ENCODE peak calls at places on chromosome 4, in eight cellular contexts. Y is GM23338, S is GM23248, W is OCI-LY7, M is HCT116, R is SK-N-SH, I is hepatocyte, V is MM.1S. E is an unnamed sample.

GRCh38 chr4:124144302-124144701 is 568.2 kb downstream of the ANKRD50 start:
- DNase-seq in I (no peak), Y (no peak), M (no peak), S (peak; percentile 7), W (no peak), R (no peak), V (no peak), E (no peak)

GRCh38 chr4:183905081-183905592 is at the start of gene STOX2:
- DNase-seq in M (no peak), Y (peak; percentile 86), R (peak; percentile 93), W (no peak), S (peak; percentile 38), V (no peak), I (peak; percentile 79), E (peak; percentile 92)

GRCh38 chr4:113086172-113086695 is 36.8 kb downstream of the ANK2 start:
- DNase-seq in Y (no peak), S (no peak), I (no peak), M (no peak), R (no peak), V (no peak), W (no peak), E (no peak)

GRCh38 chr4:159390648-159391047 is 287.8 kb downstream of the RAPGEF2 start:
- DNase-seq in R (no peak), M (peak; percentile 63), W (no peak), V (no peak), Y (no peak), S (peak; percentile 80), I (peak; percentile 84), E (no peak)

GRCh38 chr4:38861791-38862190 is 5.2 kb upstream of the TLR6 start:
- DNase-seq in W (no peak), Y (no peak), R (no peak), M (no peak), S (no peak), V (no peak), I (no peak), E (no peak)

GRCh38 chr4:2301221-2301642 is 39.3 kb upstream of the MXD4 start:
- DNase-seq in S (no peak), Y (no peak), W (no peak), M (no peak), I (no peak), R (no peak), V (no peak), E (no peak)

GRCh38 chr4:140343303-140343702 is 30.1 kb upstream of the SCOC start:
- DNase-seq in I (peak; percentile 85), M (peak; percentile 31), W (no peak), Y (no peak), R (no peak), V (no peak), S (no peak), E (no peak)

GRCh38 chr4:182126567-182126966 is 116.6 kb upstream of the TENM3 start:
- DNase-seq in W (no peak), R (no peak), S (no peak), M (no peak), Y (no peak), V (no peak), I (no peak), E (no peak)

GRCh38 chr4:148225639-148226038 is 216.6 kb downstream of the NR3C2 start:
- DNase-seq in M (no peak), R (no peak), W (no peak), Y (no peak), S (peak; percentile 20), V (no peak), I (no peak), E (no peak)

GRCh38 chr4:58303456-58303855 is 1193.3 kb upstream of the IGFBP7 start:
- DNase-seq in S (no peak), V (no peak), Y (no peak), W (no peak), I (no peak), R (no peak), M (no peak), E (no peak)

GRCh38 chr4:85940131-85940530 is 419.7 kb downstream of the MAPK10 start:
- DNase-seq in M (no peak), S (peak; percentile 18), V (no peak), Y (no peak), I (no peak), W (no peak), R (no peak), E (no peak)

GRCh38 chr4:24824720-24825119 is 29.3 kb downstream of the SOD3 start:
- DNase-seq in W (no peak), Y (no peak), R (no peak), V (no peak), S (no peak), M (no peak), I (no peak), E (no peak)

GRCh38 chr4:8849266-8850073 is 22.2 kb downstream of the HMX1 start:
- DNase-seq in M (no peak), Y (no peak), R (peak; percentile 13), S (no peak), I (no peak), V (no peak), W (no peak), E (no peak)

GRCh38 chr4:94826206-94826605 is 68.5 kb downstream of the BMPR1B start:
- DNase-seq in I (no peak), V (no peak), M (no peak), R (no peak), S (no peak), Y (no peak), W (no peak), E (no peak)

GRCh38 chr4:133513891-133514290 is 364.8 kb downstream of the PCDH10 start:
- DNase-seq in Y (no peak), R (no peak), V (no peak), M (no peak), W (no peak), S (no peak), I (no peak), E (no peak)

GRCh38 chr4:144283496-144283895 is 143.0 kb upstream of the GYPA start:
- DNase-seq in I (no peak), S (no peak), M (no peak), W (no peak), V (no peak), Y (no peak), R (no peak), E (no peak)

GRCh38 chr4:142112451-142112850 is 476.1 kb downstream of the IL15 start:
- DNase-seq in R (no peak), I (no peak), S (peak; percentile 42), V (no peak), M (no peak), W (no peak), Y (no peak), E (no peak)

GRCh38 chr4:144449623-144450022 is 196.3 kb upstream of the HHIP start:
- DNase-seq in R (no peak), I (peak; percentile 61), V (no peak), W (no peak), Y (no peak), S (peak; percentile 44), M (no peak), E (no peak)

GRCh38 chr4:40710484-40711269 is 39.1 kb upstream of the NSUN7 start:
- DNase-seq in M (no peak), I (no peak), S (no peak), V (no peak), Y (no peak), W (no peak), R (no peak), E (no peak)

GRCh38 chr4:48347282-48347921 is 6.1 kb downstream of the SLAIN2 start:
- DNase-seq in I (no peak), W (no peak), M (no peak), Y (no peak), R (no peak), S (no peak), V (no peak), E (no peak)

GRCh38 chr4:82372502-82372873 is 1.3 kb downstream of the HNRNPD start:
- DNase-seq in V (peak; percentile 65), I (peak; percentile 63), R (peak; percentile 37), Y (peak; percentile 62), S (peak; percentile 58), W (peak; percentile 63), M (no peak), E (peak; percentile 38)
- H4K20me1 ChIP-seq in V (peaks cover 49% of the 10 kb centered on the region), I (peaks cover 59% of the 10 kb centered on the region), R (peaks cover 62% of the 10 kb centered on the region), Y (peaks cover 48% of the 10 kb centered on the region), S (peaks cover 43% of the 10 kb centered on the region), W (peaks cover 54% of the 10 kb centered on the region), M (peaks cover 49% of the 10 kb centered on the region), E (peaks cover 58% of the 10 kb centered on the region)

DNA sequence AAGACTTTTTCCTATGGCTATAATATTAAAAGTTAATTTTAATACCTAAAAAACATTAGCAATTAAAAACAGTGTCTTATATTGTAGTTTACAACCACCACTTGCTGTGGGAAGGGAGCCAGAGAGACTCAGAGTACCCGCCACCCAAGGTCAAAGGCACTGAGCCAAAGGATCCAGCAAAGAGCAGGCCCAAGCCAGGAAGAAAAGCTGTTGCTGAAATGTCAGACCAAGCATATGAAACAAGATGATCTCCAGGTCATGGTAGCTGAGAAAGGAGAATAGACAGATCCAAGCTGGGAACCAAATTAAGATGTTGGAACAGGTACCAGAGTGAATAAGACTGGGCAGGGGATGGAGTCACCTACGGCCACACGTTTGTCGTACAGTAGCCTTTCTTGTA is 18.8 kb upstream of the ATOH1 start:
- DNase-seq in W (no peak), I (no peak), S (no peak), Y (no peak), R (no peak), V (no peak), M (no peak), E (no peak)
- TF ChIP-seq EZH2phosphoT487 in W (no peak), I (no peak), S (no peak), Y (no peak), R (no peak), V (no peak), M (no peak), E (no peak)

DNA sequence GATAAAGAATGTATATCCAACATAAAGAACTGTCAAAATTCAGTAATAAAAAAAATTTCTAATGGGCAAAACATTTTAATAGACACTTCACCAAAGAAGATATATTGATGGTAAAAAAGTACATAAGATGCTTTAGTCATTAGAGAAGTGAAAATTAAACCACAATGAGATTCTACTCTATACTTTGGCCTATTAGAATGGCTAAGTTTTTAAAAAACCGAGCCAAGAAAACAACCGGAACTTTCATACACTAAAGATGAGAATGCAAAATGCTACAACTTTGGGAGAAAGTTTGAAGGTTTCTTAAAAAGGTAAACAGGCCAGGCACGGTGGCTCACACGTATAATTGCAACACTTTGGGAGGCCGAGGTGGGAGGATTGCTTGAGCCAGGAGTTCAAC is 20.8 kb downstream of the CNOT6L start:
- DNase-seq in S (no peak), Y (no peak), I (no peak), M (no peak), R (no peak), V (no peak), W (no peak), E (no peak)
- H4K20me1 ChIP-seq in S (peaks cover 4% of the 10 kb centered on the region), Y (no peaks in the 10 kb centered on the region), I (peaks cover 20% of the 10 kb centered on the region), M (no peaks in the 10 kb centered on the region), R (peaks cover under 1% of the 10 kb centered on the region), V (peaks cover 76% of the 10 kb centered on the region), W (peaks cover 21% of the 10 kb centered on the region), E (no peaks in the 10 kb centered on the region)

GRCh38 chr4:37322122-37322521 is 77.6 kb downstream of the NWD2 start:
- DNase-seq in S (no peak), I (no peak), W (no peak), V (no peak), M (no peak), Y (no peak), R (no peak), E (no peak)

GRCh38 chr4:37320518-37321235 is 76.1 kb downstream of the NWD2 start:
- DNase-seq in Y (no peak), V (no peak), M (no peak), W (no peak), R (no peak), S (no peak), I (no peak), E (no peak)

GRCh38 chr4:37317104-37317643 is 72.6 kb downstream of the NWD2 start:
- DNase-seq in M (no peak), Y (peak; percentile 17), W (no peak), R (no peak), S (no peak), I (no peak), V (no peak), E (no peak)
- TF ChIP-seq EZH2phosphoT487 in M (no peak), Y (no peak), W (no peak), R (no peak), S (no peak), I (no peak), V (no peak), E (no peak)